ENCODE peak calls at places on chromosomes 13 and 19, in four cellular contexts. Z, Y, I and N are unnamed samples.

GRCh38 chr19:11964858-11965645 is at the start of gene ZNF763:
- DNase-seq in I (peak; percentile 89), Y (peak; percentile 24), Z (peak; percentile 79), N (no peak)

GRCh38 chr13:73140804-73141203 is 82.0 kb downstream of the KLF5 start:
- DNase-seq in Z (no peak), I (no peak), Y (no peak), N (no peak)

GRCh38 chr19:58003153-58003828 is 671 bp upstream of the ZNF606 start:
- DNase-seq in Z (no peak), I (no peak), Y (no peak), N (no peak)

GRCh38 chr19:10987621-10988297 is 26.9 kb downstream of the SMARCA4 start:
- DNase-seq in Y (no peak), I (no peak), Z (no peak), N (no peak)

GRCh38 chr19:6738726-6739389 is 622 bp upstream of the TRIP10 start:
- DNase-seq in Z (no peak), I (no peak), Y (no peak), N (no peak)

GRCh38 chr13:37984357-37984756 is 114.8 kb upstream of the TRPC4 start:
- DNase-seq in Y (no peak), I (peak; percentile 3), Z (no peak), N (no peak)

GRCh38 chr13:21670006-21670882 is 629 bp upstream of the FGF9 start:
- DNase-seq in I (no peak), Z (no peak), Y (peak; percentile 51), N (no peak)

GRCh38 chr13:94369862-94370491 is 109.5 kb downstream of the DCT start:
- DNase-seq in Z (no peak), Y (no peak), I (no peak), N (no peak)

GRCh38 chr13:32917504-32917903 is 98.7 kb upstream of the KL start:
- DNase-seq in I (no peak), Z (peak; percentile 33), Y (no peak), N (no peak)

GRCh38 chr13:111409413-111409812 is 89.0 kb downstream of the TEX29 start:
- DNase-seq in I (no peak), Z (no peak), Y (no peak), N (no peak)

GRCh38 chr13:23984541-23984940 is 87.2 kb upstream of the C1QTNF9B start:
- DNase-seq in Y (no peak), Z (no peak), I (no peak), N (no peak)

GRCh38 chr13:71513414-71514063 is 353.5 kb downstream of the DACH1 start:
- DNase-seq in I (no peak), Z (no peak), Y (no peak), N (no peak)

GRCh38 chr19:13856530-13856929 is 20.4 kb upstream of the NANOS3 start:
- DNase-seq in Z (no peak), Y (no peak), I (no peak), N (no peak)

GRCh38 chr13:73603646-73604045 is 530.6 kb downstream of the KLF12 start:
- DNase-seq in Y (no peak), I (no peak), Z (no peak), N (no peak)

GRCh38 chr19:7304200-7304599 is 10.0 kb upstream of the INSR start:
- DNase-seq in I (no peak), Y (no peak), Z (no peak), N (no peak)

GRCh38 chr13:33757713-33758112 is 60.2 kb upstream of the RFC3 start:
- DNase-seq in Z (no peak), I (no peak), Y (no peak), N (no peak)

GRCh38 chr13:46010148-46010547 is 42.4 kb downstream of the ZC3H13 start:
- DNase-seq in Z (no peak), Y (no peak), I (no peak), N (no peak)

GRCh38 chr13:44976949-44977583 is 12.2 kb downstream of the NUFIP1 start:
- DNase-seq in Y (no peak), Z (no peak), I (no peak), N (no peak)

GRCh38 chr19:18932216-18932841 is 8.7 kb downstream of the HOMER3 start:
- DNase-seq in Y (peak; percentile 98), I (peak; percentile 95), Z (no peak), N (peak; percentile 58)

GRCh38 chr19:35905178-35905727 is 2.8 kb downstream of the TYROBP start:
- DNase-seq in Y (no peak), Z (no peak), I (no peak), N (no peak)

GRCh38 chr13:30818323-30818960 is 83.1 kb downstream of the ALOX5AP start:
- DNase-seq in Y (no peak), Z (no peak), I (no peak), N (no peak)

DNA sequence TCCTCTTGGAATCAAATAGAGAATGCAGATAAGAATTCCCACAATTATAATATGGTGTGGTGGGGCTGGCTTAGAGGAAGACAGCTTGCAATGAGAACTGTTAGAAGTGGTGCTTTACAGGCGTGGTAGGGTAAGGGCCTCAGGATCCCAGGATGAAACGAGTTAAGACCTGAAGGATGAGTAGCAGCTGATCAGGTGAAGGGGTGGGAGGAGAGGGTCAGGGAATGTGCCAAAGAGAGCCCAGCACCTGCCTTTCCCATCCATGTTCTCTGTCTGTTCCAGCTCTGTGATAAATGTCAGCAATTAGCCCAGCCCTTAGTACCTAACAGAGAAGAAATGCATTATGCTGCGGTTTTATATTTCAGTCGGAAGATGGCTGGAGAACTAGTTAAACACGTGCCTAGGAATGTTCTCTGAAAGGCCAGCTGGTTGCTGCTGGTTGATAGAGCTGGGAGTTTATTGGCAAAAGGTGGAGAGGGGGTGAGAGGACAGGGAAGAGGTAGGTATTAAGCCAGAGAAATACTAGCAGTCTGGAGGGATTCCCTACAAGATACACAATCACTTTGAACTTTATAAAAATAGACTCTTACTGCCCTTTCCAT is 268.2 kb downstream of the SHISA2 start:
- DNase-seq in Y (no peak), Z (no peak), I (no peak), N (no peak)
- TF ChIP-seq JUND in Y (no peak), Z (no peak), I (no peak), N (no peak)

GRCh38 chr19:55613396-55613795 is 7.9 kb downstream of the ZNF865 start:
- DNase-seq in Z (no peak), Y (no peak), I (no peak), N (no peak)

GRCh38 chr19:55615553-55616394 is 8.6 kb downstream of the ZNF784 start:
- DNase-seq in Z (no peak), Y (no peak), I (no peak), N (no peak)

GRCh38 chr19:55614711-55615552 is 9.4 kb downstream of the ZNF784 start:
- DNase-seq in I (no peak), Z (no peak), Y (no peak), N (no peak)

GRCh38 chr19:55611983-55612645 is 6.7 kb downstream of the ZNF865 start:
- DNase-seq in Y (no peak), I (no peak), Z (no peak), N (no peak)

DNA sequence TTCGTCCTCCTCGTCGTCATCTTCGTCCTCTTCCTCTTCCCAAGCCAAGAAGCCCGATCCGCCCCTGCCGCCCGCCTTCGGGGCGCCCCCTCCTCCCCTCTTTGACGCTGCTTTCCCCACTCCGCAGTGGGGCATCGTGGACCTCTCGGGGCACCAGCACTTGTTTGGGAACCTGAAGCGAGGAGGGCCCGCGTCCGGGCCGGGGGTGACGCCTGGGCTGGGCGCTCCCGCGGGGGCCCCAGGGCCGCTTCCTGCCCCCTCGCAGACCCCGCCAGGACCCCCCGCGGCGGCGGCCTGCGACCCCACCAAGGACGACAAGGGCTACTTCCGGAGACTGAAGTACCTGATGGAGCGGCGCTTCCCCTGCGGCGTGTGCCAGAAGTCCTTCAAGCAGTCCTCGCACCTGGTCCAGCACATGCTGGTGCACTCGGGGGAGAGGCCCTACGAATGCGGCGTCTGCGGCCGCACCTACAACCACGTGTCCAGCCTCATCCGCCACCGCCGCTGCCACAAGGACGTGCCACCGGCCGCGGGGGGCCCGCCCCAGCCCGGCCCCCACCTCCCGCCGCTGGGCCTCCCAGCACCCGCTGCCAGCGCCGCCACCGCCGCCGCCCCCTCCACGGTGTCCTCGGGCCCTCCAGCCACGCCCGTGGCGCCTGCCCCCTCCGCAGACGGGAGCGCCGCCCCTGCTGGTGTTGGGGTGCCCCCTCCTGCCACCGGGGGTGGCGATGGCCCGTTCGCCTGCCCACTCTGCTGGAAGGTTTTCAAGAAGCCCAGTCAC is 8.7 kb downstream of the ZNF865 start:
- DNase-seq in Y (no peak), Z (no peak), I (no peak), N (no peak)
- TF ChIP-seq EGR1 in Y (no peak), Z (no peak), I (no peak), N (no peak)

GRCh38 chr19:45667620-45668341 is at the start of gene GIPR:
- DNase-seq in Z (no peak), I (no peak), Y (peak; percentile 88), N (peak; percentile 72)

GRCh38 chr19:45668342-45668871 is 386 bp downstream of the GIPR start:
- DNase-seq in I (no peak), Z (no peak), Y (no peak), N (no peak)

GRCh38 chr19:45676851-45677263 is 8.8 kb downstream of the GIPR start:
- DNase-seq in I (no peak), Z (no peak), Y (no peak), N (no peak)

DNA sequence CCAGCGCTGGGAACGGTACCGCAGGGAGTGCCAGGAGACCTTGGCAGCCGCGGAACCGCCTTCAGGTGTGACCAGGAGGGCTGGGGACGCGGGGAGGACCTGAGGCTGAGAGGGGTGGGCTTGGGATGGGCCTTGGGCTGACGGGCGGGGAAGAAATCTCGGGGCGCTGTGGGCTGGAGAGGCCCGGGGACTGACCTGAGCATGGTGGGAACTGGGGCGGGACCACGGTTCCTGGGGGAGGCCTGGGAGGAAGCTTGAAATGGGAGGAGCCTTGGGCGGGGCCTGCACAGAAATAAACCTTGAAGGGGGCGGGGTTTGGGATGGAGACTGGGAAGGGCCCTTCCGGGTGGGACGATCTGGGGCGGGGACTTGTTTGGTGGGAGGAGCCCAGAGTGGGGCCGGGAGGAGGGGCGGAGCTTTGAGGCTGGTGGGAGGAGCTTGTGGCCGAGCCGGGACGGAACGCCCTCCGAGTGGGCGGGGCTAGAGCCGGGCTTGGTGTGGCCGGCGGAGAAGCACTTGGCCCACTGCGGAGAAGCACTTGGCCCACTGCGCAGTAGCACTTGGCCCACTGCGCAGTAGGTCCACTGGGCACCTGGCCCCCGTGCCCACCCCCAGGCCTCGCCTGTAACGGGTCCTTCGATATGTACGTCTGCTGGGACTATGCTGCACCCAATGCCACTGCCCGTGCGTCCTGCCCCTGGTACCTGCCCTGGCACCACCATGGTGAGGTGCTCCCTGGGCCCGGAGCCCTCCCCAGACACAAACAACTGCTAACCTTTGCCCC is 2.8 kb downstream of the GIPR start:
- DNase-seq in I (peak; percentile 93), Y (peak; percentile 99), Z (peak; percentile 62), N (peak; percentile 93)
- TF ChIP-seq POLR2AphosphoS5 in I (no peak), Y (peak; percentile 65), Z (no peak), N (peak; percentile 86)

DNA sequence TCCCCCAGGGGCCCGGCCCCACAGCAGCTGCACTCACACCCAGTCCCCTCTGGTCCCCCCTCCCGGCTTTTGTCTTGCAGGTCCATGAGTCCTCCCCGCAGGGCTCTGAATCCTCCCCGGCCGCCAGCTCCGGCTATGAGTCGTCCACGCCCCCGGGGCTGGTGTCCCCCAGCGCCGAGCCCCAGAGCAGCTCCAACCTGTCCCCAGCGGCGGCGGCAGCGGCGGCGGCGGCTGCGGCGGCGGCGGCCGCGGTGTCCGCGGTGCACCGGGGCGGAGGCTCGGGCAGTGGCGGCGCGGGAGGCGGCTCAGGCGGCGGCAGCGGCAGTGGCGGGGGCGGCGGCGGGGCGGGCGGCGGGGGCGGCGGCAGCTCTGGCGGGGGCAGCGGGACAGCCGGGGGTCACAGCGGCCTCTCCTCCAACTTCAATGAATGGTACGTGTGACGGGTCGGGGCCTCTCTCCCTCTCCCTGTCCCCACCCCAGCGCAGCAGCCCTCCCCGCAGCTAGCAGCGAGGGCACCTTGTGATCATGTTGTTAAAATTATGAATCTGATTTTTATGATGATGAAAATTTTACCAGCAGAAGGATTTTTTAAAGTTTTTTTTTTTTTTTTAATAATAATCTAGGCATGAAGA is 3.8 kb downstream of the ZIC2 start:
- DNase-seq in Y (peak; percentile 29), I (no peak), Z (no peak), N (no peak)
- TF ChIP-seq JUND in Y (no peak), I (no peak), Z (no peak), N (no peak)